ENCODE peak calls at places on chromosome 19, in eight cellular contexts. B is H1, C is IMR-90, E is WTC11, M is GM12878, W is HepG2, X is K562, I is SK-N-SH. Z is an unnamed sample.

GRCh38 chr19:17757125-17757524 is 5.8 kb downstream of the FCHO1 start:
- DNase-seq in B (no peak), C (peak; percentile 50), E (no peak), M (no peak), W (no peak), X (no peak), I (peak; percentile 76), Z (peak; percentile 52)

GRCh38 chr19:35247526-35248309 is 1.1 kb upstream of the LSR start:
- DNase-seq in B (peak; percentile 92), C (no peak), E (peak; percentile 96), M (peak; percentile 46), W (peak; percentile 87), X (peak; percentile 80), I (no peak), Z (peak; percentile 78)

GRCh38 chr19:47351545-47351944 is 2.4 kb downstream of the DHX34 start:
- DNase-seq in B (no peak), C (peak; percentile 27), E (no peak), M (no peak), W (peak; percentile 25), X (no peak), I (peak; percentile 70), Z (peak; percentile 60)

GRCh38 chr19:35633727-35634440 is 5.0 kb downstream of the RBM42 start:
- DNase-seq in B (no peak), C (no peak), E (no peak), M (no peak), W (no peak), X (no peak), I (no peak), Z (no peak)

GRCh38 chr19:23098988-23099387 is 17.8 kb upstream of the ZNF730 start:
- DNase-seq in B (no peak), C (no peak), E (no peak), M (no peak), W (no peak), X (no peak), I (no peak), Z (no peak)

GRCh38 chr19:47272448-47273312 is 2.0 kb upstream of the INAFM1 start:
- DNase-seq in B (no peak), C (no peak), E (no peak), M (no peak), W (no peak), X (no peak), I (no peak), Z (no peak)

GRCh38 chr19:40721140-40721486 is 4.2 kb downstream of the ITPKC start:
- DNase-seq in B (no peak), C (no peak), E (no peak), M (no peak), W (no peak), X (no peak), I (no peak), Z (no peak)

GRCh38 chr19:43664008-43664407 is 6.0 kb downstream of the PLAUR start:
- DNase-seq in B (no peak), C (no peak), E (no peak), M (peak; percentile 35), W (no peak), X (no peak), I (no peak), Z (no peak)

GRCh38 chr19:12364391-12365093 is 941 bp downstream of the ZNF442 start:
- DNase-seq in B (no peak), C (peak; percentile 4), E (peak; percentile 15), M (no peak), W (no peak), X (peak; percentile 35), I (peak; percentile 54), Z (no peak)

GRCh38 chr19:47247308-47247990 is 8.9 kb upstream of the CCDC9 start:
- DNase-seq in B (no peak), C (peak; percentile 75), E (peak; percentile 83), M (no peak), W (peak; percentile 56), X (peak; percentile 64), I (peak; percentile 74), Z (peak; percentile 88)

GRCh38 chr19:31262673-31263308 is 86.4 kb downstream of the TSHZ3 start:
- DNase-seq in B (no peak), C (peak; percentile 34), E (no peak), M (no peak), W (no peak), X (no peak), I (peak; percentile 26), Z (no peak)

GRCh38 chr19:3606690-3607289 is at the start of gene TBXA2R:
- DNase-seq in B (no peak), C (peak; percentile 43), E (peak; percentile 77), M (no peak), W (no peak), X (peak; percentile 94), I (peak; percentile 96), Z (peak; percentile 51)

DNA sequence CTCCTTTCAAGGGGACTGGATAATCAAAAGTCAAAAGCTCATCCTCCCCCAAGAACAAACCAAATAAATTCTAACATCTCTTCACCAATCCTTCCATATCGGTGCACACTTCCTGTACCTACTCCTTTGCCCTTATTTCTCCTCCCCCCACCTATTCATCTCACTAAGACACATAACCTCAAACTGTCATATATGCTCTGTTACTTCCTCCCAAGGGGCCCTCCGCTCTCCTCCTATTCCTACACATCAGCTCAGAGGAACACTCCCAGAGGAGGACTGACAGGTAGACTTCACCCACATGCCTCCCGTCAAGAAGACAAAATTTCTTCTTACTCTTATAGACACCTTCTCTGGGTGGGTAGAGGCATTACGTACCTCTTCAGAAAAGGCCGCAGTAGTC is 48.1 kb downstream of the ZNF93 start:
- DNase-seq in B (no peak), C (no peak), E (no peak), M (no peak), W (no peak), X (no peak), I (no peak), Z (no peak)
- TF ChIP-seq USF2 in B (no peak), C (no peak), E (no peak), M (no peak), W (no peak), X (no peak), I (no peak), Z (no peak)

GRCh38 chr19:10230904-10231623 is at the start of gene S1PR2:
- DNase-seq in B (no peak), C (peak; percentile 75), E (peak; percentile 86), M (no peak), W (peak; percentile 36), X (peak; percentile 95), I (peak; percentile 97), Z (peak; percentile 63)
- TF ChIP-seq USF2 in B (no peak), C (no peak), E (no peak), M (no peak), W (no peak), X (no peak), I (no peak), Z (no peak)

GRCh38 chr19:1847684-1848398 is 442 bp downstream of the REXO1 start:
- DNase-seq in B (no peak), C (peak; percentile 40), E (no peak), M (no peak), W (peak; percentile 75), X (peak; percentile 62), I (peak; percentile 73), Z (no peak)
- TF ChIP-seq USF2 in B (no peak), C (peak; percentile 49), E (no peak), M (no peak), W (no peak), X (no peak), I (no peak), Z (no peak)

DNA sequence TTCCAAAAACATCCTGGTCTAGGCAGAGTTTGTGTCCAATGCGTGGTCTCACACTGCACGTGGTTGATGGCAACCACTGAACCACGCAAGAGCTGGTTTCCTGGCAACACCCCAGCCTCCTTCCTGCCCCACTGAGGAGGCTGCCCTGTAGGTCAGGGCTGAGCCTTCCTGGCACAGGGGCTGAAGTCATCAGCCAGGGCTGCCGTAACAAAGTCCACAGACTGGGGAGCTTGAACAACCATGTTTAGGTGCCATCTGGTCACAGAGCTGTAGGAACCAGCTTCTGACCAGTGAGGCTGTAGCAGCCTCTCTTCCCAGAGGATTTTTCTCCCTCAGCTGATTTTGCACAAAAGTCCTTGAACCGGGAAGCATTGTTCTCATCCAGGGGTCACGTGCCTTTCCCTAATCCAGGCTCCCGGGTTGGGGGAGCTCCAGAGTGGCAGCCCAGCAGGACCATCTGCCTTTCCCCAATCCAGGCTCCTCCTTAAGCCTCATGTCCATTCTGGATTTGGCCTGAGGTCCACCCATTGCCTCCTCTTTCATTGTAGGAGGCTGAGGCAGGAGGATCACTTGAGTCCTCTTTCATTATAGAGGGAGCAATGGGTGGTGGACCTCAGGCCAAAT is 53.9 kb downstream of the CHST8 start:
- DNase-seq in B (no peak), C (no peak), E (no peak), M (no peak), W (no peak), X (no peak), I (no peak), Z (no peak)
- TF ChIP-seq USF2 in B (no peak), C (no peak), E (no peak), M (no peak), W (no peak), X (no peak), I (no peak), Z (no peak)

DNA sequence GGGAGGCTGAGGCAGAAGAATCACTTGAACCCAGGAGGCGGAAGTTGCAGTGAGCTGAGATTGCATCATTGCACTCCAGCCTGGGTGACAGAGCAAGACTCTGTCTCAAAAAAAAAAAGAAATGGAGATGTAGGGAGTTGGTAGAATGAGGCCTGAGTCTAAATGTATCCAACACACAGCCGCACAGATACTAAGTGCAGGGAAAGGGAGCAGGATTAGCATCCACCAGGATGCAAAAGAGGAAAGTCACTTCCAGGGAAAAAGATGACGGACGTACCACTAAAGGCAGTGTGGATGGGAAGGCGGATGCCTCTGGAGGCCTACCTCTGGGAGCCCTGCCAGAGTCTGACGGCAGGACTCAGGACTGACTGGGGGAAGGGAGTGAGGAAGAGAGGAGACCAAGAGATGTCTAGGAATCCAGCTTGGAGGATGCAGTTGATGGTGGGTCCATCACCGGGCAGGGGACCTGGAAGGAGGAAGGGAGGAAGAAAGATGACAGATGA is 6.8 kb downstream of the FAM98C start:
- DNase-seq in B (no peak), C (peak; percentile 54), E (no peak), M (no peak), W (no peak), X (no peak), I (no peak), Z (no peak)
- TF ChIP-seq USF2 in B (no peak), C (no peak), E (no peak), M (no peak), W (no peak), X (no peak), I (no peak), Z (no peak)

GRCh38 chr19:53492153-53492552 is 24.6 kb downstream of the ZNF813 start:
- DNase-seq in B (no peak), C (no peak), E (no peak), M (no peak), W (no peak), X (no peak), I (no peak), Z (no peak)
- TF ChIP-seq USF2 in B (no peak), C (no peak), E (no peak), M (no peak), W (no peak), X (no peak), I (no peak), Z (no peak)

GRCh38 chr19:7748756-7749155 is 1.4 kb upstream of the CD209 start:
- DNase-seq in B (peak; percentile 51), C (peak; percentile 7), E (peak; percentile 62), M (no peak), W (peak; percentile 14), X (no peak), I (no peak), Z (no peak)
- TF ChIP-seq USF2 in B (no peak), C (no peak), E (no peak), M (no peak), W (no peak), X (no peak), I (no peak), Z (no peak)

GRCh38 chr19:55141696-55142095 is 7.3 kb downstream of the TNNT1 start:
- DNase-seq in B (no peak), C (no peak), E (peak; percentile 38), M (no peak), W (no peak), X (no peak), I (peak; percentile 35), Z (no peak)
- TF ChIP-seq USF2 in B (no peak), C (no peak), E (no peak), M (no peak), W (no peak), X (no peak), I (no peak), Z (no peak)

Z was measured in A549.